ENCODE peak calls at places on chromosomes 11 and 22, in six cellular contexts. G is GM12865, K is lung, X is H9, N is Calu3, U is adrenal gland. S is an unnamed sample.

GRCh38 chr11:129815596-129816461 is at the start of gene TMEM45B:
- DNase-seq in G (no peak), K (peak; percentile 64), X (peak; percentile 76), N (peak; percentile 52), U (no peak), S (no peak)

GRCh38 chr11:1139441-1140066 is 18.2 kb upstream of the MUC5AC start:
- DNase-seq in G (no peak), K (no peak), X (no peak), N (no peak), U (peak; percentile 2), S (no peak)

GRCh38 chr11:2800655-2801531 is 84.7 kb downstream of the CDKN1C start:
- DNase-seq in G (no peak), K (peak; percentile 19), X (peak; percentile 25), N (no peak), U (peak; percentile 19), S (no peak)

GRCh38 chr11:16293204-16293681 is 63.1 kb downstream of the SOX6 start:
- DNase-seq in G (no peak), K (no peak), X (no peak), N (no peak), U (no peak), S (no peak)

GRCh38 chr22:23565942-23566715 is 14.0 kb downstream of the IGLL1 start:
- DNase-seq in G (no peak), K (no peak), X (peak; percentile 38), N (peak; percentile 23), U (no peak), S (peak; percentile 17)

GRCh38 chr11:133964946-133965632 is 8.3 kb upstream of the IGSF9B start:
- DNase-seq in G (no peak), K (peak; percentile 71), X (no peak), N (peak; percentile 42), U (no peak), S (no peak)

GRCh38 chr22:38824587-38824986 is 19.2 kb downstream of the NPTXR start:
- DNase-seq in G (peak; percentile 66), K (peak; percentile 41), X (peak; percentile 88), N (peak; percentile 76), U (peak; percentile 66), S (peak; percentile 49)

GRCh38 chr11:48307760-48308386 is 1.9 kb downstream of the OR4S1 start:
- DNase-seq in G (peak; percentile 74), K (peak; percentile 63), X (peak; percentile 41), N (peak; percentile 73), U (peak; percentile 83), S (peak; percentile 56)

GRCh38 chr11:34327804-34328631 is 29.8 kb downstream of the ABTB2 start:
- DNase-seq in G (no peak), K (no peak), X (no peak), N (no peak), U (no peak), S (peak; percentile 39)

GRCh38 chr22:35971418-35972119 is 57.1 kb downstream of the RBFOX2 start:
- DNase-seq in G (no peak), K (no peak), X (no peak), N (no peak), U (no peak), S (no peak)

GRCh38 chr11:42175203-42175602 is 715.8 kb upstream of the LRRC4C start:
- DNase-seq in G (no peak), K (no peak), X (no peak), N (no peak), U (no peak), S (no peak)

GRCh38 chr11:17639091-17639490 is 80.3 kb upstream of the MYOD1 start:
- DNase-seq in G (no peak), K (no peak), X (no peak), N (no peak), U (no peak), S (no peak)

GRCh38 chr22:20114506-20115475 is 1.1 kb upstream of the RANBP1 start:
- DNase-seq in G (no peak), K (no peak), X (no peak), N (no peak), U (no peak), S (peak; percentile 11)

GRCh38 chr11:116707250-116707649 is 65.5 kb downstream of the BUD13 start:
- DNase-seq in G (no peak), K (no peak), X (no peak), N (peak; percentile 34), U (no peak), S (no peak)

GRCh38 chr11:29318134-29318845 is 698.5 kb downstream of the KCNA4 start:
- DNase-seq in G (no peak), K (no peak), X (no peak), N (no peak), U (no peak), S (no peak)

GRCh38 chr22:36344106-36344827 is 43.5 kb downstream of the MYH9 start:
- DNase-seq in G (no peak), K (no peak), X (no peak), N (no peak), U (no peak), S (no peak)

GRCh38 chr11:79121351-79121750 is 319.5 kb downstream of the TENM4 start:
- DNase-seq in G (no peak), K (no peak), X (no peak), N (no peak), U (no peak), S (no peak)

GRCh38 chr11:62543680-62544444 is 2.7 kb downstream of the AHNAK start:
- DNase-seq in G (no peak), K (no peak), X (no peak), N (no peak), U (no peak), S (no peak)

GRCh38 chr22:46862418-46863324 is 100.2 kb downstream of the TBC1D22A start:
- DNase-seq in G (peak; percentile 38), K (no peak), X (no peak), N (no peak), U (no peak), S (no peak)

GRCh38 chr11:102831128-102831708 is 12.2 kb downstream of the MMP3 start:
- DNase-seq in G (peak; percentile 23), K (no peak), X (peak; percentile 80), N (peak; percentile 79), U (peak; percentile 42), S (no peak)

GRCh38 chr11:130181295-130182272 is 22.0 kb downstream of the ST14 start:
- DNase-seq in G (peak; percentile 45), K (peak; percentile 45), X (no peak), N (no peak), U (peak; percentile 79), S (peak; percentile 23)

GRCh38 chr11:98061858-98062257 is 958.9 kb upstream of the CNTN5 start:
- DNase-seq in G (no peak), K (no peak), X (no peak), N (no peak), U (no peak), S (no peak)

GRCh38 chr11:9990221-9990973 is 303.6 kb downstream of the SBF2 start:
- DNase-seq in G (no peak), K (no peak), X (no peak), N (no peak), U (no peak), S (no peak)

GRCh38 chr22:49886346-49887073 is 31.7 kb downstream of the ALG12 start:
- DNase-seq in G (no peak), K (no peak), X (no peak), N (no peak), U (no peak), S (no peak)

GRCh38 chr22:36327922-36328551 is 59.7 kb downstream of the MYH9 start:
- DNase-seq in G (no peak), K (no peak), X (no peak), N (no peak), U (peak; percentile 69), S (no peak)

GRCh38 chr11:117020873-117021564 is 77.2 kb downstream of the SIK3 start:
- DNase-seq in G (peak; percentile 57), K (no peak), X (no peak), N (no peak), U (no peak), S (no peak)

GRCh38 chr22:47071078-47071811 is 308.8 kb downstream of the TBC1D22A start:
- DNase-seq in G (no peak), K (no peak), X (peak; percentile 10), N (no peak), U (no peak), S (no peak)

GRCh38 chr22:17350292-17350691 is 19.0 kb upstream of the CECR2 start:
- DNase-seq in G (no peak), K (no peak), X (no peak), N (no peak), U (no peak), S (no peak)

GRCh38 chr11:80280737-80281136 is 839.9 kb upstream of the TENM4 start:
- DNase-seq in G (no peak), K (no peak), X (no peak), N (no peak), U (no peak), S (no peak)

GRCh38 chr11:73257342-73258103 is 14.6 kb upstream of the P2RY6 start:
- DNase-seq in G (no peak), K (peak; percentile 68), X (peak; percentile 33), N (no peak), U (peak; percentile 77), S (peak; percentile 48)

GRCh38 chr11:131690776-131691557 is 320.6 kb downstream of the NTM start:
- DNase-seq in G (no peak), K (no peak), X (no peak), N (no peak), U (no peak), S (no peak)

GRCh38 chr11:1752907-1753425 is 2.6 kb upstream of the IFITM10 start:
- DNase-seq in G (no peak), K (no peak), X (no peak), N (no peak), U (no peak), S (no peak)

GRCh38 chr11:128929991-128930390 is 12.7 kb downstream of the TP53AIP1 start:
- DNase-seq in G (peak; percentile 14), K (no peak), X (no peak), N (no peak), U (no peak), S (no peak)

GRCh38 chr11:19985106-19985505 is 175.2 kb downstream of the DBX1 start:
- DNase-seq in G (no peak), K (no peak), X (no peak), N (no peak), U (no peak), S (no peak)
- TF ChIP-seq CTCF in G (no peak), K (no peak), X (no peak), N (no peak), U (no peak), S (no peak)

DNA sequence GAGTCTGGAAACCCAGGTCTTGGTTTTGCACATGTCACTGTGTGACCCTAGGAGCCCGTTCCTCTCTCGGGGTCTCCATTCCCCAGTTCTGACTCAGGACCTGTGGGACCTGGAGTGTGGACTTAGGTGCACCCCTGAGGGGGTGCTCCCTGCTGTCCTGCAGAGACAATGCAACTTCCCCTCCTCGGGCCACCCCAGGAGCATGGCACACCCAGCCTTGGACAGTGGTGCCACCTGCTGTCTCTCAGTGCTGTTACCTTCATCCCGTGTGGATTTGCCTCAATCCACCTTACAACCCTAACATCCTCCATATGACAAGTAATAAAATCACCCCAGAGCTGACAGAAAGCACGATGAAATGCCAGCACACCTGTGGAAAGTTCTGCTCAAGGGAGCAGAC is 27.5 kb upstream of the CRYBB3 start:
- DNase-seq in G (peak; percentile 27), K (no peak), X (no peak), N (peak; percentile 72), U (no peak), S (no peak)
- TF ChIP-seq CTCF in G (peak; percentile 40), K (peak; percentile 15), X (peak; percentile 56), N (peak; percentile 76), U (peak; percentile 53), S (peak; percentile 30)

GRCh38 chr11:125887373-125888324 is at the start of gene HYLS1:
- DNase-seq in G (peak; percentile 99), K (peak; percentile 94), X (peak; percentile 97), N (peak; percentile 81), U (peak; percentile 97), S (peak; percentile 95)
- TF ChIP-seq CTCF in G (peak; percentile 18), K (peak; percentile 10), X (peak; percentile 28), N (no peak), U (no peak), S (peak; percentile 37)

GRCh38 chr11:59186130-59186594 is 14.2 kb downstream of the DTX4 start:
- DNase-seq in G (peak; percentile 72), K (peak; percentile 81), X (peak; percentile 68), N (peak; percentile 95), U (no peak), S (peak; percentile 29)
- TF ChIP-seq CTCF in G (peak; percentile 84), K (peak; percentile 8), X (peak; percentile 84), N (peak; percentile 91), U (peak; percentile 47), S (peak; percentile 49)